ENCODE peak calls at places on chromosomes 16 and 17, in four cellular contexts. M is CD8-positive, alpha-beta T cell; L is BJ; A is CD4-positive, alpha-beta T cell. I is an unnamed sample.

GRCh38 chr16:47019563-47019962 is 46.1 kb upstream of the DNAJA2 start:
- DNase-seq in M (no peak), L (no peak), A (no peak), I (no peak)

GRCh38 chr17:75160211-75160610 is 5.9 kb upstream of the JPT1 start:
- DNase-seq in M (no peak), L (no peak), A (no peak), I (no peak)

GRCh38 chr17:72110231-72110952 is 10.4 kb upstream of the SOX9 start:
- DNase-seq in M (no peak), L (no peak), A (no peak), I (no peak)

GRCh38 chr17:77315551-77316190 is 174.9 kb downstream of the SEC14L1 start:
- DNase-seq in M (no peak), L (no peak), A (no peak), I (no peak)

GRCh38 chr16:1331712-1332617 is 1.5 kb upstream of the BAIAP3 start:
- DNase-seq in M (peak), L (peak), A (peak), I (peak)

GRCh38 chr17:80999224-81000088 is 7.8 kb downstream of the CHMP6 start:
- DNase-seq in M (no peak), L (no peak), A (no peak), I (peak)

GRCh38 chr17:61454095-61454931 is 2.1 kb downstream of the TBX4 start:
- DNase-seq in M (peak), L (no peak), A (no peak), I (no peak)

GRCh38 chr17:17987187-17987896 is 14.7 kb downstream of the DRC3 start:
- DNase-seq in M (no peak), L (no peak), A (no peak), I (no peak)

GRCh38 chr16:681746-682427 is 1.7 kb downstream of the STUB1 start:
- DNase-seq in M (no peak), L (no peak), A (no peak), I (no peak)

GRCh38 chr17:69358688-69359596 is 32.0 kb upstream of the ABCA5 start:
- DNase-seq in M (no peak), L (no peak), A (peak), I (no peak)
- TF ChIP-seq CTCF in M (no peak), L (no peak), A (peak), I (peak)

GRCh38 chr16:3879887-3880564 is 487 bp downstream of the CREBBP start:
- DNase-seq in M (peak), L (no peak), A (peak), I (peak)
- TF ChIP-seq CTCF in M (no peak), L (no peak), A (no peak), I (peak)

DNA sequence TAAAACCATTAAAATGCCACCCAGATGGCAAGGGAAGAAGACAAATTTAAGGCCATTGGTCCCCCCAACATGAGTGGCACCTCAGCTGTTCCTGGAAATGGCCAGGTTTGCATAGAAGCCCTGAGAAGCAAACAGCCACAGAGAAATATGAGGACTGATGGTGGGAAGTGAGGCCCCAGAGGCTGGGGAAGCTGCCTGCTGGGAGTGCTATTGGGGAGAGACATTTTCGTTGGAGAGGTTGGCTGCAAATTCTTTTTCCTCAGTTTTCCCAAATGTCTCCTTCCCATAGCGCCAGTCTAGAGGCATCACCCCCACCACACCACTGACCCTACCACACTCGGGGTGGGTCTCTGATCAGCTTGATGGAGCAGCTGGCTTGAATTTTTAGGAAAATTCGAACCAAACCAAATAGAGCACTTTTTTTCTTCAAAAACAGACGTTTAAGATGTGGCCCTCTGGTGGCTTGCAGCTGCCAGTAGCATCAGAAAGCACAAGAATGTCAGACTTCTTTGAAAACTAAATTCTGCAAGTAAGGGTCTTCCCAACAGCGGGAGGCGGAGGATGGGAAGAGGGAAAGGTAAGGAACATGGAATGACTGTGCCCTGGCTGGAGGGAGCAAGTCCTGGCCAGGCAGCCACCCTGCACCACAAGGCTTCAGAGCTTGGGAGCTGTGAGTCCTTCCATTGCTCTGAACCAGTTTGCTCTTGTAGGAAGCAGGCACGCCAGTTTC is 13.2 kb upstream of the SLC12A3 start:
- DNase-seq in M (no peak), L (no peak), A (no peak), I (no peak)
- TF ChIP-seq CTCF in M (no peak), L (peak), A (no peak), I (no peak)

GRCh38 chr17:28725166-28725659 is 820 bp downstream of the TLCD1 start:
- DNase-seq in M (no peak), L (no peak), A (no peak), I (no peak)
- TF ChIP-seq CTCF in M (no peak), L (peak), A (no peak), I (peak)

GRCh38 chr16:74035816-74036215 is 260.8 kb upstream of the PSMD7 start:
- DNase-seq in M (no peak), L (no peak), A (no peak), I (peak)
- TF ChIP-seq CTCF in M (no peak), L (no peak), A (no peak), I (no peak)

GRCh38 chr17:50534222-50534978 is 1.9 kb downstream of the EPN3 start:
- DNase-seq in M (no peak), L (no peak), A (no peak), I (no peak)
- TF ChIP-seq CTCF in M (no peak), L (peak), A (peak), I (no peak)

GRCh38 chr16:86498155-86498651 is 12.1 kb upstream of the FOXF1 start:
- DNase-seq in M (no peak), L (no peak), A (no peak), I (no peak)
- TF ChIP-seq CTCF in M (no peak), L (peak), A (no peak), I (no peak)

GRCh38 chr16:89308391-89309333 is 91.2 kb downstream of the ZNF778 start:
- DNase-seq in M (no peak), L (no peak), A (peak), I (no peak)
- TF ChIP-seq CTCF in M (peak), L (peak), A (peak), I (peak)

DNA sequence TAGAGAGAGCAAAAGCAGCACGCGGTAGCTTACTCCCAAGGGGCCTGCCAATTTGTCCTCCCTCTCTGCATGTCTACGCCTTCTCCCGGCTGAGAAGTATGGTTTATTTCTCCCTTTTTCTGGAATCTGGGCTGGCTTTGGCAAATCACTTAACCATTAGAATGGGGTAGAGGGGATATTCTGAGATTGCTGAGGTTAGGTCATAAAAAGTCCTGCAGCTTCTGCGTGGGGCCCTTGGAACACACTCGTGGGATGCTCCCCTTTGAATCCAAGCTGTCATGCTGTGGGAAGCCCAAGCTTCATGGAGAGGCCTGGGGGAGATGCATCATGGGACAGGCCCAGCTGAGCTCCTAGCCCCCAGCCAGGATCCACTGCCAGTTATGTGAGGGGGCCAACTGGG is 403.6 kb upstream of the MAF start:
- DNase-seq in M (no peak), L (no peak), A (no peak), I (no peak)
- TF ChIP-seq CTCF in M (no peak), L (no peak), A (no peak), I (no peak)

I was measured in GM13976.